ENCODE peak calls at places on chromosome 14, in ten cellular contexts. W is body of pancreas; Q is mesendoderm; V is upper lobe of right lung; J is tibial nerve; S is BE2C; A is endothelial cell of umbilical vein; Y is CD8-positive, alpha-beta memory T cell; I is right atrium auricular region; P is OCI-LY7. B is an unnamed sample. For H3K4me1, the result is how much of the 10 kb centered on the place peaks cover.

GRCh38 chr14:23099212-23099861 is 4.0 kb downstream of the C14orf119 start:
- DNase-seq in W (peak), Q (no peak), V (no peak), J (no peak), S (no peak), A (no peak), Y (no peak), I (no peak), P (no peak), B (no peak)

GRCh38 chr14:99262977-99263448 is 9.0 kb downstream of the BCL11B start:
- DNase-seq in W (no peak), Q (peak), V (no peak), J (no peak), S (no peak), A (no peak), Y (no peak), I (no peak), P (no peak), B (no peak)

GRCh38 chr14:77616133-77616453 is 344 bp downstream of the SPTLC2 start:
- DNase-seq in W (no peak), Q (no peak), V (no peak), J (no peak), S (no peak), A (no peak), Y (no peak), I (no peak), P (no peak), B (no peak)

GRCh38 chr14:60561845-60562746 is 53.1 kb downstream of the SIX6 start:
- DNase-seq in W (peak), Q (peak), V (no peak), J (peak), S (peak), A (peak), Y (no peak), I (no peak), P (peak), B (peak)

GRCh38 chr14:33401326-33401725 is 462.6 kb downstream of the NPAS3 start:
- DNase-seq in W (no peak), Q (no peak), V (no peak), J (no peak), S (no peak), A (no peak), Y (no peak), I (no peak), P (no peak), B (no peak)

GRCh38 chr14:93375673-93376156 is 28.7 kb downstream of the COX8C start:
- DNase-seq in W (no peak), Q (no peak), V (no peak), J (no peak), S (no peak), A (no peak), Y (no peak), I (no peak), P (peak), B (no peak)

GRCh38 chr14:61456720-61457119 is 135.3 kb downstream of the PRKCH start:
- DNase-seq in W (peak), Q (peak), V (no peak), J (peak), S (peak), A (peak), Y (peak), I (peak), P (peak), B (peak)

GRCh38 chr14:58954052-58954451 is 234.4 kb upstream of the DAAM1 start:
- DNase-seq in W (no peak), Q (no peak), V (no peak), J (no peak), S (no peak), A (no peak), Y (no peak), I (no peak), P (no peak), B (no peak)

GRCh38 chr14:77031680-77032482 is 3.4 kb upstream of the IRF2BPL start:
- DNase-seq in W (peak), Q (no peak), V (no peak), J (no peak), S (no peak), A (peak), Y (no peak), I (no peak), P (no peak), B (no peak)

GRCh38 chr14:20855652-20856291 is 35.4 kb upstream of the RNASE3 start:
- DNase-seq in W (peak), Q (peak), V (no peak), J (peak), S (peak), A (peak), Y (peak), I (peak), P (peak), B (peak)

GRCh38 chr14:69027242-69027913 is 48.3 kb upstream of the ACTN1 start:
- DNase-seq in W (no peak), Q (no peak), V (no peak), J (no peak), S (no peak), A (no peak), Y (no peak), I (no peak), P (no peak), B (no peak)

GRCh38 chr14:32350020-32350419 is 20.9 kb downstream of the AKAP6 start:
- DNase-seq in W (no peak), Q (no peak), V (no peak), J (no peak), S (no peak), A (no peak), Y (no peak), I (no peak), P (peak), B (no peak)

GRCh38 chr14:70515796-70516195 is 19.0 kb downstream of the ADAM20 start:
- DNase-seq in W (no peak), Q (no peak), V (no peak), J (no peak), S (no peak), A (no peak), Y (no peak), I (no peak), P (no peak), B (no peak)

GRCh38 chr14:86971292-86971691 is 1021.7 kb downstream of the GALC start:
- DNase-seq in W (no peak), Q (no peak), V (no peak), J (no peak), S (no peak), A (no peak), Y (no peak), I (no peak), P (no peak), B (no peak)

GRCh38 chr14:41482861-41483260 is 123.8 kb upstream of the LRFN5 start:
- DNase-seq in W (no peak), Q (no peak), V (no peak), J (no peak), S (no peak), A (no peak), Y (no peak), I (no peak), P (no peak), B (no peak)

GRCh38 chr14:23600322-23600707 is 21.7 kb upstream of the JPH4 start:
- DNase-seq in W (no peak), Q (no peak), V (no peak), J (no peak), S (no peak), A (no peak), Y (no peak), I (no peak), P (no peak), B (no peak)

GRCh38 chr14:59297070-59297766 is 108.8 kb downstream of the DAAM1 start:
- DNase-seq in W (no peak), Q (no peak), V (no peak), J (no peak), S (no peak), A (no peak), Y (no peak), I (no peak), P (no peak), B (peak)

GRCh38 chr14:71554323-71554722 is 377.9 kb upstream of the RGS6 start:
- DNase-seq in W (no peak), Q (peak), V (no peak), J (no peak), S (no peak), A (no peak), Y (no peak), I (no peak), P (peak), B (no peak)

GRCh38 chr14:101665478-101666078 is 95.9 kb upstream of the PPP2R5C start:
- DNase-seq in W (peak), Q (peak), V (no peak), J (no peak), S (peak), A (peak), Y (peak), I (no peak), P (peak), B (peak)

GRCh38 chr14:66824251-66824650 is 316.3 kb downstream of the GPHN start:
- DNase-seq in W (no peak), Q (no peak), V (no peak), J (no peak), S (no peak), A (peak), Y (no peak), I (no peak), P (no peak), B (no peak)

GRCh38 chr14:63895510-63895909 is 42.7 kb downstream of the SYNE2 start:
- DNase-seq in W (no peak), Q (no peak), V (no peak), J (no peak), S (no peak), A (no peak), Y (no peak), I (no peak), P (no peak), B (no peak)

GRCh38 chr14:39442293-39442692 is 10.1 kb upstream of the FBXO33 start:
- DNase-seq in W (no peak), Q (no peak), V (no peak), J (no peak), S (no peak), A (no peak), Y (no peak), I (peak), P (no peak), B (no peak)

GRCh38 chr14:74575507-74575906 is 36.5 kb downstream of the LTBP2 start:
- DNase-seq in W (no peak), Q (no peak), V (no peak), J (no peak), S (no peak), A (no peak), Y (no peak), I (no peak), P (no peak), B (no peak)
- H3K4me1 ChIP-seq in W (under half), Q (under half), V (under half), J (under half), S (under half), A (half or more), Y (under half), I (under half), P (under half), B (under half)

GRCh38 chr14:104967144-104967413 is 11.1 kb downstream of the AHNAK2 start:
- DNase-seq in W (no peak), Q (no peak), V (no peak), J (no peak), S (no peak), A (no peak), Y (no peak), I (no peak), P (no peak), B (no peak)
- H3K4me1 ChIP-seq in W (under half), Q (under half), V (under half), J (under half), S (under half), A (half or more), Y (under half), I (under half), P (under half), B (under half)

GRCh38 chr14:102810523-102810922 is 33.3 kb downstream of the TRAF3 start:
- DNase-seq in W (no peak), Q (no peak), V (no peak), J (no peak), S (no peak), A (no peak), Y (no peak), I (no peak), P (no peak), B (no peak)

GRCh38 chr14:102817318-102817717 is 40.1 kb downstream of the TRAF3 start:
- DNase-seq in W (no peak), Q (no peak), V (no peak), J (no peak), S (no peak), A (no peak), Y (no peak), I (no peak), P (no peak), B (no peak)

GRCh38 chr14:102811254-102811963 is 34.2 kb downstream of the TRAF3 start:
- DNase-seq in W (no peak), Q (no peak), V (no peak), J (no peak), S (no peak), A (no peak), Y (no peak), I (no peak), P (no peak), B (peak)

GRCh38 chr14:102811971-102812370 is 34.7 kb downstream of the TRAF3 start:
- DNase-seq in W (no peak), Q (no peak), V (no peak), J (no peak), S (no peak), A (no peak), Y (no peak), I (no peak), P (no peak), B (no peak)

GRCh38 chr14:102813691-102814090 is 36.4 kb downstream of the TRAF3 start:
- DNase-seq in W (no peak), Q (no peak), V (no peak), J (no peak), S (no peak), A (no peak), Y (no peak), I (no peak), P (no peak), B (no peak)
- H3K4me1 ChIP-seq in W (under half), Q (under half), V (under half), J (under half), S (under half), A (under half), Y (under half), I (under half), P (under half), B (under half)

DNA sequence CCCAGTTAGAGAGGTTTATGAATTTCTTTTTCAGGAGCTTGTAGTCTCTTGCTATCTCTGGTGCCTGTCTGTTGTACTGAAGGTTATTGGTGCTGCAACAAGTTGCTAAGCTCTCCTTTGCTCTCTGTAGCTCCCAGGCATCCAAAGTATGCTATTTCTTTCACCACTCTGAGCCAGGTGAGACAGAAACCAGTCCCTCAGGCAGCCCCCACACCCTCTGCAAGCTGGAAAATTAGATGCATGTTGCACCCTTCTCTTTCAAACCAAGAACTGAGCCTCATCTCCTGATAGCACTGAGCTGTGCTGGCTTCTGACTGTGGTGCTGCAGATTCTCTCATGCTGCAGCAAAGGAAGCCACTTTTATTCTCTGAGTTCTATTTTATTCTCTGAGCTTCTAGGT is 9.6 kb upstream of the TRIM9 start:
- DNase-seq in W (no peak), Q (peak), V (no peak), J (no peak), S (no peak), A (no peak), Y (no peak), I (no peak), P (no peak), B (peak)
- H3K4me1 ChIP-seq in W (under half), Q (under half), V (under half), J (under half), S (under half), A (under half), Y (under half), I (under half), P (under half), B (under half)

GRCh38 chr14:100450736-100451135 is 127.6 kb downstream of the SLC25A47 start:
- DNase-seq in W (no peak), Q (no peak), V (no peak), J (no peak), S (no peak), A (no peak), Y (no peak), I (peak), P (no peak), B (no peak)

GRCh38 chr14:100450049-100450448 is 126.9 kb downstream of the SLC25A47 start:
- DNase-seq in W (no peak), Q (no peak), V (no peak), J (no peak), S (no peak), A (no peak), Y (no peak), I (peak), P (no peak), B (no peak)

GRCh38 chr14:100454437-100454836 is 131.3 kb downstream of the SLC25A47 start:
- DNase-seq in W (no peak), Q (no peak), V (no peak), J (no peak), S (no peak), A (no peak), Y (no peak), I (no peak), P (no peak), B (no peak)

GRCh38 chr14:100451264-100451663 is 128.1 kb downstream of the SLC25A47 start:
- DNase-seq in W (no peak), Q (no peak), V (no peak), J (no peak), S (no peak), A (no peak), Y (no peak), I (peak), P (no peak), B (no peak)

DNA sequence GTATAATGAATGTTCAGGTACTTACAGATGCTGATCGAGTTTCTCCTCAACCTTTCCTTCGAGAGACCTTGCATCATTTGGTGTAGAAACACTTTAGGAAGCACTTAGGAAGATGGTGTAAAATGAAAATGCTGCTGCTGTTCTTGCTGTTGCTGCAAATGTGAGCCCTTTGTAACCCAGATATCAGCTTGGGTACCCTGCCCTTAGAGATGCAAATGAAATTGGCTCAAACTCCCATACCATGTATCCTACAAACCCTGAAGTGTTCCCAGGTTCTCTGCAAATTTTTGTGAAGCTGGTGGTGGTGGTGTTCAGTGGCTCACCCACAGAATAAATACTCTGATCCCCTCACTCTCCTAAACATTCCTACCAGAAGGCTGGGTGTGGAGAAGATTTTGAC is 130.8 kb downstream of the SLC25A47 start:
- DNase-seq in W (no peak), Q (no peak), V (no peak), J (no peak), S (no peak), A (no peak), Y (no peak), I (no peak), P (no peak), B (no peak)
- H3K4me1 ChIP-seq in W (under half), Q (under half), V (under half), J (under half), S (under half), A (under half), Y (under half), I (under half), P (under half), B (under half)

GRCh38 chr14:65279958-65280357 is 132.6 kb upstream of the FUT8 start:
- DNase-seq in W (no peak), Q (no peak), V (no peak), J (no peak), S (no peak), A (no peak), Y (no peak), I (no peak), P (no peak), B (no peak)

GRCh38 chr14:65279510-65279909 is 133.0 kb upstream of the FUT8 start:
- DNase-seq in W (no peak), Q (no peak), V (no peak), J (no peak), S (no peak), A (no peak), Y (no peak), I (no peak), P (no peak), B (no peak)

GRCh38 chr14:65280653-65281052 is 131.9 kb upstream of the FUT8 start:
- DNase-seq in W (no peak), Q (no peak), V (no peak), J (no peak), S (no peak), A (no peak), Y (no peak), I (no peak), P (no peak), B (no peak)

GRCh38 chr14:65281991-65282908 is 130.3 kb upstream of the FUT8 start:
- DNase-seq in W (no peak), Q (peak), V (no peak), J (no peak), S (no peak), A (peak), Y (peak), I (no peak), P (peak), B (no peak)

GRCh38 chr14:65282909-65283253 is 129.6 kb upstream of the FUT8 start:
- DNase-seq in W (no peak), Q (no peak), V (no peak), J (no peak), S (no peak), A (no peak), Y (no peak), I (no peak), P (peak), B (no peak)
- H3K4me1 ChIP-seq in W (under half), Q (under half), V (under half), J (under half), S (under half), A (under half), Y (under half), I (under half), P (half or more), B (under half)

B was measured in Caco-2.